ENCODE peak calls at places on chromosomes 5 and 9, in six cellular contexts. Y is epithelial cell of proximal tubule, L is GM10248, P is left lung, H is endothelial cell, J is GM13976. U is an unnamed sample.

GRCh38 chr9:121261107-121261460 is 6.9 kb upstream of the GSN start:
- DNase-seq in Y (no peak), L (no peak), P (no peak), H (peak), J (no peak), U (peak)

GRCh38 chr9:93827545-93828330 is 127.4 kb downstream of the BARX1 start:
- DNase-seq in Y (no peak), L (peak), P (no peak), H (peak), J (peak), U (peak)

GRCh38 chr5:68849906-68850305 is 243.9 kb upstream of the SLC30A5 start:
- DNase-seq in Y (no peak), L (no peak), P (no peak), H (no peak), J (no peak), U (no peak)

GRCh38 chr9:84343111-84343521 is 2.6 kb upstream of the SLC28A3 start:
- DNase-seq in Y (no peak), L (no peak), P (no peak), H (no peak), J (no peak), U (no peak)

GRCh38 chr5:82274343-82275266 is 3.5 kb downstream of the RPS23 start:
- DNase-seq in Y (no peak), L (no peak), P (no peak), H (no peak), J (no peak), U (no peak)

GRCh38 chr5:81856948-81857928 is 106.3 kb upstream of the SSBP2 start:
- DNase-seq in Y (no peak), L (no peak), P (peak), H (peak), J (no peak), U (no peak)

GRCh38 chr5:179668404-179668803 is 12.4 kb downstream of the CBY3 start:
- DNase-seq in Y (no peak), L (peak), P (no peak), H (peak), J (peak), U (peak)

GRCh38 chr9:72137697-72138365 is 11.4 kb upstream of the GDA start:
- DNase-seq in Y (no peak), L (no peak), P (no peak), H (no peak), J (no peak), U (no peak)

GRCh38 chr9:114060070-114060469 is 18.0 kb downstream of the AMBP start:
- DNase-seq in Y (no peak), L (no peak), P (no peak), H (no peak), J (no peak), U (no peak)

GRCh38 chr5:127958421-127959011 is 125.0 kb upstream of the SLC12A2 start:
- DNase-seq in Y (no peak), L (no peak), P (no peak), H (no peak), J (no peak), U (no peak)

GRCh38 chr9:95504053-95504963 is 12.5 kb downstream of the PTCH1 start:
- DNase-seq in Y (no peak), L (no peak), P (no peak), H (peak), J (no peak), U (no peak)

GRCh38 chr9:38079410-38080105 is 10.5 kb upstream of the SHB start:
- DNase-seq in Y (no peak), L (no peak), P (peak), H (no peak), J (no peak), U (no peak)

GRCh38 chr9:99393993-99394392 is 171.9 kb downstream of the SEC61B start:
- DNase-seq in Y (no peak), L (no peak), P (no peak), H (no peak), J (no peak), U (no peak)

DNA sequence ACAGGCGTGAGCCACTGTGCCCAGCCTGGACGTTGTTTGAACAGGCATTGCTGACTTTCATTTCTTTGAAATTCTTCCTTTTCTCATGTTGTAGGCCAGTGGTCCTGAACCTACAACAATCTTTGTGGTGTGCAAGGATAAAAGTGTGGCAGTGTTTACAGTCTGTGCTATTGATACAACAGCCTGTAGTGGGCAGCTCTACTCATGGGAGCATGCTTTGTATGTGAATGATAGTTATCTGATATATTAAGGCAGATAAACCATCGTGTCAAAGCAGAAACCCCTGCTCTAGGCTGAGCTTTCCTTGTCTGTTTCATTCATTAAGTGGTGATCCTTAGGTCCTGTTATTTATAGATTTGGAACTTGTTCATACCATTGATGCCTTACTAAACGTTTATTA is 42.6 kb downstream of the CSNK1G3 start:
- DNase-seq in Y (no peak), L (no peak), P (no peak), H (no peak), J (no peak), U (no peak)
- TF ChIP-seq CTCF in Y (no peak), L (no peak), P (no peak), H (no peak), J (no peak), U (no peak)

GRCh38 chr5:177982072-177982727 is 13.8 kb downstream of the PROP1 start:
- DNase-seq in Y (no peak), L (no peak), P (no peak), H (no peak), J (peak), U (no peak)
- TF ChIP-seq CTCF in Y (peak), L (peak), P (no peak), H (no peak), J (no peak), U (peak)

DNA sequence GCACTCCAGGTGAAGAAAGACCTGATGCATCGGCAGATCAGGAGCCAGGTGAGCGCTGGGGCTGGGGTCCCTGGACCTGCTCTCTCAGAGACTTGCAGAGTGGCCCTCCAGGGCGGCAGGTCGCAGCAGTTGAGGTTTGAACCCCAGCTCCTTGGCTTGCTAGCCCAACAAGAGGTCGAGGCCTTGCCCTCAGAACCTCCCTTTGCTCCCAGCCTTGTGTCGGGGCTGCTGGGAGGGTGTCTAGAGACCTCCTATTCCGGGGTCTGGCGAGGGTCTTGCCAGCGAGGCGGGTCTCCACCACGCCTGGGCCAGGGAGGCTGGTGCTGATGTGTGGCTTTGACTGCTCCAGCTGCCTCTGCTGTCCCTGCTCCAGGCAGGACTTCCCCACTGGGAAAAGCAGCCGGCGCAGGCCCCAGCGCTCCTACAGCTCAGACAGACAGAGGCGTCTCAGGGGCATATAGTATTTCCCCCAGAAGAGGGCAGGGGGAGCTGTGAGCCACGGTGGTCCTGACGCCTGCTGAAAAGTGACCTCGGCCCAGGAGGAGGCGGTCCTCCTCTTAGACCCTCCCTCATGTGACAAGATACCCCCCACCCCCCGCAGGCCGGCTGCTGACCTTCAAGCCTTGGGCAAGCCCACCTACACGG is 38.3 kb downstream of the LRSAM1 start:
- DNase-seq in Y (no peak), L (no peak), P (no peak), H (peak), J (no peak), U (peak)
- TF ChIP-seq CTCF in Y (no peak), L (no peak), P (no peak), H (no peak), J (no peak), U (peak)

DNA sequence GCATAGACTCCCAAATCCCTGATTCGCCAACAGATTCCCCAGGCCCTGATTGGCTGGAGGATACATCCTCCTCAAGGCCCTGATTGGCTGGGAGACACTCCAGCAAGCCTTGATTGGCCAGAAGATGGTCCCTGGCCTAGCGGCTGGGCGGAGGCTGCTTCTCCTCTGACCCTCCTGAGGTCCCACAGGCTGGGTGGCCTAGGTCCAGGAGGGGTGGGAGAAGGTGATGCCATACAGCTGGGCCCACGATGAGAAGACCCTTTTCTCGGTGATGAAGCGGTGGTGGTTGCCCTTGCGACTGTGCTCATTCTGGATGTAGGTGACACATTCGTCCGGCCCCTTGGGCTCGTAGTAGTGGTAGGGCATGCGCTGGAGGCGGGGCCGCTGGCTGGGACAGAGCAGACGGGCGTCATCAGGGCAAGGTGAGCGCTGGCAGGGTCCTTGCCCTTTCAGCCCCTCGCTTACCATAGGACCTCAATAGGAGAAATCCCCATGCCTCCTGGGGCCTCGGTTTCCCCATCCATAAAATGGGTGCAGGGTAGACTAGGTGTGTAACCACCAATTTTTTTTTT is 9.0 kb upstream of the AK1 start:
- DNase-seq in Y (no peak), L (no peak), P (no peak), H (no peak), J (no peak), U (no peak)
- TF ChIP-seq CTCF in Y (no peak), L (no peak), P (no peak), H (no peak), J (no peak), U (no peak)

GRCh38 chr9:112112941-112113399 is 62.1 kb downstream of the SUSD1 start:
- DNase-seq in Y (no peak), L (peak), P (no peak), H (no peak), J (peak), U (no peak)
- TF ChIP-seq CTCF in Y (peak), L (peak), P (peak), H (no peak), J (peak), U (peak)

GRCh38 chr9:306907-307306 is 92.2 kb downstream of the DOCK8 start:
- DNase-seq in Y (no peak), L (peak), P (no peak), H (peak), J (peak), U (no peak)
- TF ChIP-seq CTCF in Y (peak), L (peak), P (no peak), H (no peak), J (peak), U (no peak)

GRCh38 chr5:56673171-56673570 is 142.2 kb upstream of the MAP3K1 start:
- DNase-seq in Y (no peak), L (no peak), P (peak), H (no peak), J (no peak), U (no peak)

GRCh38 chr5:56671571-56671970 is 143.8 kb upstream of the MAP3K1 start:
- DNase-seq in Y (no peak), L (no peak), P (no peak), H (no peak), J (no peak), U (no peak)

GRCh38 chr5:56680731-56681130 is 134.6 kb upstream of the MAP3K1 start:
- DNase-seq in Y (no peak), L (no peak), P (no peak), H (no peak), J (no peak), U (no peak)

GRCh38 chr5:56677693-56678092 is 137.7 kb upstream of the MAP3K1 start:
- DNase-seq in Y (no peak), L (no peak), P (no peak), H (no peak), J (no peak), U (no peak)

GRCh38 chr5:56676091-56676768 is 139.1 kb upstream of the MAP3K1 start:
- DNase-seq in Y (peak), L (no peak), P (no peak), H (no peak), J (no peak), U (no peak)
- TF ChIP-seq CTCF in Y (no peak), L (no peak), P (no peak), H (no peak), J (no peak), U (no peak)

DNA sequence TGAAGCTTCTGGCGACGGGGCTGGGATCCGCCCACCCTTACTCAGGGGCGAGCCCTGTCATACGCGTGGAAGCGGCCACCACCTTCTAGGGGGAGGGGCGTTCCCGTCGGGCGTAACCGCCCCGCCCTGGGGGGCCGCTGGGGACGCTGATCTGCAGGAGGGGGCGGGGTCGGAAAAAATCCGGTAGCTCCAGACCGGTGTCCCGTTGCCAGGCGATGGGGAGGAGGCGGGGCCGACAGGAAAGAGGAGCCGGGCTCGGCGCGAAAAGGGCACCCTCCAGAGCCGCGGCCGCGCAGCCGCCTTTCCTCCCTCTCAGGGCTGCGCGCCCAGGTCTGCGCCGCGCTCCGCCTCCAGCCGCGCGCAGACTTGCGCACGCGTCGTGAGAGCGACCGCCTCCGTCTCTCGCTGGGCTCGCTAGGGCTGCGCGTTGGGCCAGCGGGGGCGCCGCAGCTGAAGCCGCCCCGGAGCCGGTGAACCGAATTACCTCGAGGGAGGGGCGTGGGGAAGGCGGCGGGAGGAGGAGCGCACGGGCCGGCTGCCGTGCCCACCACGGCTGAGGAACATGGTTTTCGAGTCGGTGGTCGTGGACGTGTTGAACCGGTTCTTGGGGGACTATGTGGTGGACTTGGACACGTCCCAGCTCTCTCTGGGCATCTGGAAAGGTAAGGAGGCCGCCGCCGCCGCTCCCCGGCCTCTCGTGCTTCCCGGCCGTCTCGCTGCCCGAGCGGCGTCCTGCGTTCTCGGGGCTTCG is at the start of gene VPS13A:
- DNase-seq in Y (no peak), L (peak), P (peak), H (peak), J (peak), U (peak)
- TF ChIP-seq CTCF in Y (no peak), L (peak), P (no peak), H (no peak), J (peak), U (peak)

GRCh38 chr5:71601222-71602026 is 14.3 kb downstream of the MCCC2 start:
- DNase-seq in Y (peak), L (peak), P (no peak), H (peak), J (peak), U (peak)
- TF ChIP-seq CTCF in Y (peak), L (peak), P (peak), H (peak), J (peak), U (peak)

DNA sequence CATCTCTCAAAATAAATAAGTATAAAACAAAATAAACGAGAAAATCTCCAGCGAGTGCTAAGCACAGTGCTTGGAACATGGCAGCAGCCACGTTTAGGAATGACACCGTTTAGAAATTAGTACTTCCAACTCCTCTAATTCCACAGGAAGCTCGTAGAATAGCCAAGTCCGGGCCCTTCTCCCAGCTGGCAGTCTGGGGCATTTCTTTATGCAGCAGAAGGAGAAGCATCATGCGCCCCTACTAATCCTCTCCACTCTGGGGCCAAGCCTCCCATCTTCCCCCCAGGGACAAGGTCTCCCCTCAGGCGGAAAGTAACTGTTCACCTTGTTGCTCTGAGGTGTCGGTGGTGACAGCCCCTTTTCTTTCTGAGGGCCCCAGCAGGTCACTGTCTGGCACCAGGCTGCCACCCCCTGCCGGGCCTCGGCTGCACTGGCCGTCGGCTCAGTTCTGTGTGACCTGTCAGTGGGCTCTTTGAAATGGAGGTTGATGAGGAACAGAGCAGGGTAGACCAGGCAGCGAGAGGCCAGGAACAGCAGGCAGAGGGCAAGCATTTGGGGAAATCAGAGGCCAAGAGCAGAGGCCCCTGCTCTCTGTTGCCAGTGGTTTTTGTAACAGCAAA is 113.5 kb upstream of the WWC1 start:
- DNase-seq in Y (no peak), L (no peak), P (no peak), H (no peak), J (no peak), U (no peak)
- TF ChIP-seq CTCF in Y (no peak), L (no peak), P (no peak), H (no peak), J (no peak), U (peak)